ENCODE peak calls at places on chromosomes 2 and 18, in six cellular contexts. F is astrocyte of the spinal cord, U is skeletal muscle cell, O is pancreas, W is choroid plexus epithelial cell, L is bronchial epithelial cell. Q is an unnamed sample.
A peak's percentile ranks its signal among the peaks of the same experiment; 100 is the strongest.

GRCh38 chr18:62128157-62128556 is 58.7 kb downstream of the PIGN start:
- DNase-seq in F (peak; percentile 58), U (peak; percentile 38), O (no peak), W (peak; percentile 74), L (no peak), Q (peak; percentile 28)

GRCh38 chr2:113138428-113139322 is 11.3 kb downstream of the IL1RN start:
- DNase-seq in F (peak; percentile 73), U (no peak), O (peak; percentile 69), W (peak; percentile 85), L (peak; percentile 75), Q (peak; percentile 74)

GRCh38 chr18:48455555-48456478 is 46.6 kb upstream of the ZBTB7C start:
- DNase-seq in F (peak; percentile 96), U (peak; percentile 89), O (no peak), W (peak; percentile 96), L (peak; percentile 90), Q (no peak)

GRCh38 chr2:2325538-2325937 is 5.5 kb downstream of the MYT1L start:
- DNase-seq in F (no peak), U (no peak), O (no peak), W (no peak), L (no peak), Q (no peak)

GRCh38 chr18:24792164-24792563 is 331.7 kb downstream of the HRH4 start:
- DNase-seq in F (no peak), U (no peak), O (no peak), W (no peak), L (no peak), Q (no peak)

GRCh38 chr2:46369783-46370182 is 72.6 kb downstream of the EPAS1 start:
- DNase-seq in F (no peak), U (no peak), O (no peak), W (no peak), L (no peak), Q (no peak)

GRCh38 chr2:23669413-23670244 is 257.3 kb downstream of the ATAD2B start:
- DNase-seq in F (peak; percentile 22), U (peak; percentile 66), O (peak; percentile 29), W (peak; percentile 56), L (peak; percentile 90), Q (no peak)

GRCh38 chr2:132374551-132374950 is 42.1 kb upstream of the GPR39 start:
- DNase-seq in F (peak; percentile 16), U (peak; percentile 42), O (no peak), W (no peak), L (peak; percentile 46), Q (peak; percentile 19)

GRCh38 chr18:10085405-10085804 is 171.6 kb downstream of the VAPA start:
- DNase-seq in F (peak; percentile 42), U (no peak), O (no peak), W (peak; percentile 14), L (no peak), Q (no peak)

GRCh38 chr2:237866119-237866621 is 6.7 kb downstream of the RAMP1 start:
- DNase-seq in F (peak; percentile 77), U (peak; percentile 58), O (no peak), W (peak; percentile 61), L (peak; percentile 38), Q (no peak)

GRCh38 chr2:36779462-36779861 is 83.0 kb downstream of the VIT start:
- DNase-seq in F (no peak), U (no peak), O (no peak), W (no peak), L (no peak), Q (no peak)

GRCh38 chr18:48949606-48950535 is 894 bp downstream of the SMAD7 start:
- DNase-seq in F (peak; percentile 53), U (no peak), O (peak; percentile 58), W (peak; percentile 78), L (no peak), Q (peak; percentile 68)

DNA sequence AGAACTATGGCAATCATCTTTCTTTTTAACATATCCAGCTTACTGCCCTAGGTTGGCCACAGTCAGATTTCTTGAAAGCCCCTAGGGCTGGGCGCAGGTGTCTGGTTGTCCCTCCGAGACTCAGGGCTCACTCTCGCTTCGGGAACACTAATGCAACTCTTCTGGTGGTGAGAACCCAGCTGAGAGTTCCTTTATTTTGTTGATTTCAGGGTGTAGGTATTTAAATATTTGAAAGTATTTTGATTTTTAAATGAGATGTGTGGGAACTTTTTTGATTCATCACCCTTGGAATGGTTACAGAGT is 40.7 kb downstream of the INPP4A start:
- DNase-seq in F (no peak), U (no peak), O (no peak), W (no peak), L (no peak), Q (no peak)
- H3K4me3 ChIP-seq in F (no peak overlapping the region), U (no peak overlapping the region), O (no peak overlapping the region), W (no peak overlapping the region), L (no peak overlapping the region), Q (no peak overlapping the region)

GRCh38 chr2:242013771-242014170 is 144.2 kb downstream of the RTP5 start:
- DNase-seq in F (no peak), U (no peak), O (no peak), W (peak; percentile 31), L (no peak), Q (no peak)
- H3K4me3 ChIP-seq in F (no peak overlapping the region), U (no peak overlapping the region), O (no peak overlapping the region), W (no peak overlapping the region), L (no peak overlapping the region), Q (no peak overlapping the region)

DNA sequence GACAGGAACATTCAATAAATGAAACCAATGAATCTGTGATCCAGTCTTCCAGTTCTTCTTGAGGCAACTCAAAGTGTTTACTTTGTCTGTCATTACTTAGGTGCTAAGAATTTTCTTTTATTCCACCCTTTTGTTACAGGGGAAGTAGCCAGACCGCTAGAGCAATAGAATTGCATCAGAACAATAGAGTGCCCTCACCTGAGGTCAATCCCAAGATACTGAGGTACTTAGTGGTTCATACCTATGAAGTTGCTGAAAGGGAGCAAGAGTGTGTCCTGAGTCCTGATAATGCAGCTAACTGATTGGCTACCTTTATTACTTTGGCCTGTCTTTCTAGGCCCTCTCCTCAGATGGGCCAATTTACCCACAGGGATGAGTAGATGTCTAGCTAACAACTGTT is 359.4 kb upstream of the KCNH7 start:
- DNase-seq in F (no peak), U (no peak), O (no peak), W (no peak), L (peak; percentile 19), Q (no peak)
- H3K4me3 ChIP-seq in F (no peak overlapping the region), U (no peak overlapping the region), O (no peak overlapping the region), W (no peak overlapping the region), L (no peak overlapping the region), Q (no peak overlapping the region)

GRCh38 chr2:161913865-161914264 is 160.2 kb downstream of the DPP4 start:
- DNase-seq in F (peak; percentile 43), U (peak; percentile 25), O (no peak), W (peak; percentile 67), L (peak; percentile 92), Q (peak; percentile 71)

GRCh38 chr2:161915121-161915520 is 158.9 kb downstream of the DPP4 start:
- DNase-seq in F (no peak), U (peak; percentile 29), O (no peak), W (peak; percentile 54), L (no peak), Q (no peak)

GRCh38 chr2:161910200-161910599 is 163.8 kb downstream of the DPP4 start:
- DNase-seq in F (no peak), U (no peak), O (no peak), W (no peak), L (no peak), Q (no peak)

GRCh38 chr2:161912154-161912553 is 161.9 kb downstream of the DPP4 start:
- DNase-seq in F (no peak), U (no peak), O (no peak), W (no peak), L (no peak), Q (no peak)
- H3K4me3 ChIP-seq in F (no peak overlapping the region), U (no peak overlapping the region), O (no peak overlapping the region), W (no peak overlapping the region), L (no peak overlapping the region), Q (no peak overlapping the region)

DNA sequence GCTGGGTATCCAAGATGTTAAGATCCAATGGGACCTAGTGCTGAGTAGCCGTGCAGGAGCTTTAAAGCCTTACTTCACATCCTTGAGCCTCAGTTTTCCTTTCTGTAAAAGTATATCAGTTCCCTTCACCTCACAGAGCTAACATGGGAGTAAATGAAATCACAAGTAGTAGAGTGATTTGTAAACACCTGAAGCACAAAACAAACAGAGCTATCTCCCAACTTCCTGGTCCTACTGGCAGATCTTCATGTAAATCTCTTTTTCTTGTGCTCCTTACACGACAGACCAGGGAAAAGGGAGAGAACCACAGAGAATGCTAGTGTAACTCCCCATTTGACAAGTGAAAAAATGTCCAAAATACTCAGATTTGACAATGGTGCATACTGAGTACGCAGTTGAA is 17.3 kb downstream of the CCDC93 start:
- DNase-seq in F (no peak), U (no peak), O (no peak), W (no peak), L (no peak), Q (no peak)
- H3K4me3 ChIP-seq in F (no peak overlapping the region), U (no peak overlapping the region), O (no peak overlapping the region), W (no peak overlapping the region), L (no peak overlapping the region), Q (no peak overlapping the region)